ENCODE peak calls at places on chromosomes 11 and 22, in five cellular contexts. O is left lung, Z is neural crest cell, X is esophagus muscularis mucosa, P is HFFc6. K is an unnamed sample.

GRCh38 chr22:39733191-39733590 is 160.4 kb downstream of the ENTHD1 start:
- DNase-seq in X (peak), Z (no peak), P (no peak), O (no peak), K (no peak)

GRCh38 chr11:60720460-60720859 is 4.1 kb upstream of the MS4A18 start:
- DNase-seq in Z (no peak), P (no peak), O (no peak), X (no peak), K (no peak)

GRCh38 chr11:108003623-108004022 is 5.1 kb upstream of the CUL5 start:
- DNase-seq in P (no peak), X (no peak), Z (no peak), O (no peak), K (no peak)

GRCh38 chr22:39967103-39967829 is 7.1 kb downstream of the TMA7B start:
- DNase-seq in X (no peak), O (no peak), P (peak), Z (no peak), K (no peak)

GRCh38 chr11:60985991-60986915 is 14.8 kb downstream of the CD6 start:
- DNase-seq in Z (no peak), X (no peak), O (no peak), P (peak), K (no peak)

GRCh38 chr11:61488651-61489291 is 19.8 kb upstream of the LRRC10B start:
- DNase-seq in X (no peak), O (no peak), Z (peak), P (no peak), K (no peak)

GRCh38 chr11:65856689-65857499 is 1.1 kb downstream of the CFL1 start:
- DNase-seq in X (peak), Z (peak), O (peak), P (peak), K (peak)

GRCh38 chr11:21921151-21921550 is 271.7 kb upstream of the ANO5 start:
- DNase-seq in Z (no peak), X (no peak), P (no peak), O (no peak), K (no peak)

GRCh38 chr11:58390551-58391063 is 16.1 kb downstream of the OR5B3 start:
- DNase-seq in O (peak), Z (no peak), X (no peak), P (no peak), K (no peak)

GRCh38 chr11:126310229-126310991 is 6.5 kb downstream of the DCPS start:
- DNase-seq in O (peak), P (peak), Z (peak), X (peak), K (no peak)

GRCh38 chr11:35484435-35484834 is 41.0 kb downstream of the PAMR1 start:
- DNase-seq in P (peak), O (no peak), Z (no peak), X (no peak), K (no peak)

GRCh38 chr11:112584674-112585073 is 324.0 kb upstream of the PLET1 start:
- DNase-seq in Z (no peak), O (no peak), P (no peak), X (peak), K (no peak)

GRCh38 chr11:123093686-123094085 is 31.8 kb upstream of the HSPA8 start:
- DNase-seq in X (no peak), Z (no peak), O (no peak), P (no peak), K (no peak)

DNA sequence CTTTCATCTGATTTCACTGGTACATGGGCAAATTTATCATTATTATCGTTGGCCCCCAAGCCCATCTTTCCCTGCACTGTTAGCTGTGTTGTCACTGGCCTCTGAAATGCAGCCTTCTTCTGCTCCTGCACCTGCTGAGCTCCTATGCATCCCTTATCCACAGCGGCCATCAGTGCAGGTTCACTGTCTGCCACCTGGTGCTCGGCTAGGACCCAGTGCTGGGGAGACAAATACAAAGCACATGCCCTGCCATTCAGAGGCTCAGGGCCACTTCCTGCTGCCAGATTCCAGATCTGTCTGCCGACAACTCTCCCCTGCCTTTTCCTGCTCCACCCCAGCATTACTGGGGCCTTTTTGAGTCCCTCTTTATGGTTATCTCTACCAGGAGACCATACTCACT is 1205.4 kb downstream of the TBC1D22A start:
- DNase-seq in O (no peak), P (no peak), X (peak), Z (no peak), K (no peak)
- TF ChIP-seq CTCF in O (no peak), P (no peak), X (no peak), Z (no peak), K (no peak)

GRCh38 chr11:43825217-43825816 is 55.3 kb upstream of the ALKBH3 start:
- DNase-seq in X (no peak), P (peak), O (no peak), Z (no peak), K (no peak)
- TF ChIP-seq CTCF in X (peak), P (peak), O (peak), Z (peak), K (peak)

DNA sequence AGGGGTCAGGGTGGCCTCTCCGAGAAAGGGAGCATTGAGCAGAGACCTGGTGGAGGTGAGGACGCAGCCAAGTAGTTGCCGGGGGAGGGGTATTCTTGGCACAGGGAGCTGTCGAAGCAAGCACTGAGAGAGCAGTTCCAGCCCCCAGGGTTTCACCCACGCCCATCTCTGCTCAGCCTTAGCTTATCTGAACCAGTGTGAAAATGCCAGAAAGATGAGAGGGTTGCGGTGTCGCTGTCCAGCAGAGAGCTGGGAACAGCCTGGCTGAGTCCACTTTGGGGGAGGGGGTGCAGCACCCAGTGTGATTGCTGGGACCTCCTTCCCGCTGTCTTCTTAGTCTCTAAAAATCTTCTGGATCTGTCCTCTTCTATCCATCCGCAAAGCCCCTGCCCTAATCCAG is 123.3 kb upstream of the TBCEL start:
- DNase-seq in O (no peak), P (no peak), X (no peak), Z (no peak), K (no peak)
- TF ChIP-seq CTCF in O (no peak), P (no peak), X (no peak), Z (no peak), K (no peak)

DNA sequence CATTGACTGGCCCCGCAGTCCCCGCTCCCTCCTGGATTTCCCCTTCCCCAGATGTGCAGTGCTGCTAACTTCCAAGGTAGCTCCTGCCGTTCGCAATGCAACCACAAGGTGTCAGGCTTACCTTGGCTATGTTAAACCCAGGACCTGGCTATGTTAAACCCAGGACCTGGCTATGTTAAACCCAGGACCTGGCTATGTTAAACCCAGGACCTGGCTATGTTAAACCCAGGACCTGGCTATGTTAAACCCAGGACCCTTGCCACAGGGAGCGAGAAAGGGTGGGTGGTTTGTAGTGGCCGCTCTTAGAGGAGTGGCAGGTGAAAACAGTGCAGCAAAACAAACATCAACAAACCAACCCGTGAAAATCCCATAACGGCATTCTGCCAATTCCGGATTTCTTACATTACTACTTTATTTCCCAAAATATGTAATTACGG is 2.9 kb upstream of the ADAMTS8 start:
- DNase-seq in O (no peak), Z (peak), P (peak), X (no peak), K (peak)
- TF ChIP-seq CTCF in O (peak), Z (peak), P (peak), X (peak), K (peak)

DNA sequence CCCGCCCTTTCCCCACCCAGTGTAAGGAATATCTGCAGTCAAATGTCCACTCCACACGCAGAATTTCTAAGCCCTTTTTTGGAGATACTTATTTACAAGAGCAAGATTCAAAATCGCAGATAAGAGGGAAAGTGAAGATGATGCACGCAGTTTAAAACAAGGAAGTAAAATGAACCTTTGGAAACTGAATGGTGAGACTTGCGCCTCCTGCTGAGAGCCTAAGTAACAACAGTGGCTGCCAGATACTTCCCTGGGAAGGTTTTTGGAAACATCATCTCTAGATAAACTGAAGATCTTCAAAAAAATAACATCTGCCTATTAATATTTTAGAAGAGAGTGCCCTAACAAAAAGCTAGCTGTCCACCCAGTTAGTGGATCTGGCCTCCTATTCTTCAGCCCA is 963.1 kb upstream of the FAT3 start:
- DNase-seq in P (no peak), O (no peak), X (no peak), Z (no peak), K (no peak)
- TF ChIP-seq CTCF in P (no peak), O (no peak), X (no peak), Z (peak), K (no peak)

GRCh38 chr11:69640995-69641581 is at the start of gene CCND1:
- DNase-seq in X (no peak), Z (peak), O (peak), P (peak), K (no peak)
- TF ChIP-seq CTCF in X (no peak), Z (peak), O (peak), P (peak), K (no peak)

GRCh38 chr11:6474806-6475500 is 1.2 kb upstream of the TRIM3 start:
- DNase-seq in P (no peak), O (no peak), Z (no peak), X (no peak), K (no peak)

GRCh38 chr11:6472934-6473333 is 807 bp downstream of the TRIM3 start:
- DNase-seq in Z (no peak), P (no peak), X (no peak), O (no peak), K (no peak)

GRCh38 chr11:6474423-6474792 is 667 bp upstream of the TRIM3 start:
- DNase-seq in O (no peak), Z (no peak), X (no peak), P (peak), K (no peak)

GRCh38 chr11:6475936-6476335 is 2.2 kb upstream of the TRIM3 start:
- DNase-seq in Z (no peak), O (no peak), P (no peak), X (no peak), K (no peak)

GRCh38 chr11:6473481-6474422 is at the start of gene TRIM3:
- DNase-seq in P (peak), O (peak), X (peak), Z (peak), K (peak)
- TF ChIP-seq CTCF in P (peak), O (no peak), X (peak), Z (no peak), K (peak)

K was measured in D721Med.